ENCODE peak calls at places on chromosome 16, in ten cellular contexts. T is spleen, I is heart left ventricle, B is body of pancreas, J is AG09309, M is OCI-LY7, F is kidney epithelial cell, P is Peyer's patch, C is HFF-Myc, Y is dorsolateral prefrontal cortex. G is an unnamed sample.

GRCh38 chr16:49639739-49640388 is 216.0 kb downstream of the ZNF423 start:
- DNase-seq in T (peak; percentile 54), I (peak; percentile 63), B (no peak), J (no peak), M (no peak), F (no peak), P (no peak), C (no peak), Y (no peak), G (no peak)

GRCh38 chr16:72875291-72876036 is 172.5 kb downstream of the ZFHX3 start:
- DNase-seq in T (no peak), I (no peak), B (no peak), J (no peak), M (no peak), F (no peak), P (no peak), C (no peak), Y (no peak), G (no peak)

GRCh38 chr16:3022208-3022696 is 1.5 kb downstream of the HCFC1R1 start:
- DNase-seq in T (peak; percentile 87), I (peak; percentile 89), B (peak; percentile 92), J (peak; percentile 86), M (no peak), F (peak; percentile 81), P (peak; percentile 58), C (peak; percentile 88), Y (peak; percentile 84), G (peak; percentile 90)

GRCh38 chr16:30829130-30830071 is 42.4 kb upstream of the ZNF629 start:
- DNase-seq in T (no peak), I (no peak), B (no peak), J (no peak), M (no peak), F (no peak), P (no peak), C (no peak), Y (no peak), G (no peak)

GRCh38 chr16:11232852-11233726 is 22.9 kb downstream of the SOCS1 start:
- DNase-seq in T (peak; percentile 93), I (peak; percentile 37), B (no peak), J (no peak), M (peak; percentile 51), F (no peak), P (peak; percentile 91), C (no peak), Y (no peak), G (no peak)

GRCh38 chr16:31093132-31093703 is 1.4 kb downstream of the VKORC1 start:
- DNase-seq in T (peak; percentile 70), I (no peak), B (no peak), J (no peak), M (peak; percentile 59), F (no peak), P (no peak), C (no peak), Y (no peak), G (no peak)

GRCh38 chr16:154223-155030 is 2.0 kb downstream of the HBZ start:
- DNase-seq in T (no peak), I (peak; percentile 32), B (no peak), J (no peak), M (peak; percentile 44), F (no peak), P (no peak), C (no peak), Y (no peak), G (no peak)

GRCh38 chr16:48535831-48536599 is 74.0 kb downstream of the N4BP1 start:
- DNase-seq in T (peak; percentile 79), I (peak; percentile 72), B (no peak), J (no peak), M (no peak), F (no peak), P (no peak), C (no peak), Y (no peak), G (peak; percentile 89)

DNA sequence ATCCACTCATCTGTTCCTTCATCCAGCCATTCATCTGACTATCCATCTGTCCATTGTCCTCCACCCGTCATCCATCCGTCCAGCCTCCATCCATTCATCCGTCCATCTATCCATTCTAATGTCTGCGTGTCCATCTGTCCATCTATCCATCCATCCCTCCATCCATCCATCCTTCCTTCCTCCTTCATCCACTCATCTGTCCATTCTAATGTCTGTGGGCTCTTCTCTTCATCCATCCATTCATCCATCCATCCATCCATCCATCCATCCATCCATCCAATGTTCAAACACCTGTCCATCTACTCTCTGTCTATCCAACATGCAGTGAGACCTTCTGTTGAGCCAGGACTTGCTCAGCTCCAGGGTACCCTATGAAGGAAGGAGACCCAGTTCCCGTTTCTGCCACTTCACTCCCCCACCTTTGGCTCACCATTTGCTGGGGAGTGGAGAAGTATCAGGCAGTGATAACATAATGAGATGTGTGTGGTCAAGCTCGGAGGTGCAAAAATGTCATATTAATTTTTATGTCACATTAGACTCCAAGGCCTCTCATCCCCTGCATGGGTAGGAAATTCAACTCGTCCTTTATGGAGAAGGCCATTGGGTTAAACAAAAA is 36.5 kb upstream of the ADGRG1 start:
- DNase-seq in T (no peak), I (no peak), B (no peak), J (no peak), M (no peak), F (no peak), P (no peak), C (no peak), Y (no peak), G (no peak)
- H3K4me3 ChIP-seq in T (no peak overlapping the region), I (no peak overlapping the region), B (no peak overlapping the region), J (no peak overlapping the region), M (no peak overlapping the region), F (no peak overlapping the region), P (no peak overlapping the region), C (no peak overlapping the region), Y (no peak overlapping the region), G (no peak overlapping the region)

GRCh38 chr16:67283826-67284555 is 4.7 kb downstream of the PLEKHG4 start:
- DNase-seq in T (peak; percentile 33), I (no peak), B (no peak), J (no peak), M (no peak), F (no peak), P (no peak), C (no peak), Y (peak; percentile 23), G (no peak)

GRCh38 chr16:67286441-67287235 is 7.3 kb downstream of the PLEKHG4 start:
- DNase-seq in T (no peak), I (no peak), B (no peak), J (no peak), M (no peak), F (no peak), P (no peak), C (no peak), Y (no peak), G (no peak)

GRCh38 chr16:67283039-67283825 is 3.9 kb downstream of the PLEKHG4 start:
- DNase-seq in T (peak; percentile 10), I (no peak), B (no peak), J (no peak), M (no peak), F (no peak), P (no peak), C (no peak), Y (no peak), G (no peak)

GRCh38 chr16:67282447-67282805 is 3.1 kb downstream of the PLEKHG4 start:
- DNase-seq in T (no peak), I (no peak), B (no peak), J (no peak), M (no peak), F (no peak), P (no peak), C (no peak), Y (no peak), G (no peak)

DNA sequence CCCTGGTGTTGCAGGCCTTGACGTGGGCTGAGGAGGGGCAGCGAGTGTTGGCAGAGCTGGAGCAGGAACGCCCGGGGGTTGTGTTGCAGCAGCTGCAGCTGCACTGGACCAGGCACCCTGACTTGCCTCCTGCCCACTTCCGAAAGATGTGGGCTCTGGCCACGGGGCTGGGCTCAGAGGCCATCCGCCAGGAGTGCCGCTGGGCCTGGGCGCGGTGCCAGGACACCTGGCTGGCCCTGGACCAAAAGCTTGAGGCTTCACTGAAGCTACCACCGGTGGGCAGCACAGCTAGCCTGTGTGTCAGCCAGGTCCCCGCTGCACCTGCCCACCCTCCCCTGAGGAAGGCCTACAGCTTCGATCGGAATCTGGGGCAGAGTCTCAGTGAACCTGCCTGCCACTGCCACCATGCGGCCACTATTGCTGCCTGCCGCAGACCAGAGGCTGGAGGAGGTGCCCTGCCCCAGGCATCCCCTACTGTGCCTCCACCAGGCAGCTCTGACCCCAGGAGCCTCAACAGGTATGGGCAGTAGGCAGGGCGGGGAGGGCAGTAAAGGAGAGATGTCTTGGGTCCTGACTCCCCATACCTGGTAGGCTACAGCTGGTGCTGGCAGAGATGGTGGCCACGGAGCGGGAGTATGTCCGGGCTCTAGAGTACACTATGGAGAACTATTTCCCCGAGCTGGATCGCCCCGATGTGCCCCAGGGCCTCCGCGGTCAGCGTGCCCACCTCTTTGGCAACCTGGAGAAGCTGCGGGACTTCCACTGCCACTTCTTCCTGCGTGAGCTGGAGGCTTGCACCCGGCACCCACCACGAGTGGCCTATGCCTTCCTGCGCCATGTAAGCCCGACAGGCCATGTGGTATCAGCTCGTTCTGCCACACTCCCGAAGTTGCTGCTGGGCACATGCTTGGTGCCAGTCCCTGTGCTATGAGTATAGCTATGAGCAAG is 5.6 kb downstream of the PLEKHG4 start:
- DNase-seq in T (no peak), I (peak; percentile 34), B (peak; percentile 65), J (no peak), M (no peak), F (no peak), P (no peak), C (no peak), Y (no peak), G (no peak)
- TF ChIP-seq CTCF in T (no peak), I (peak; percentile 37), B (peak; percentile 64), J (peak; percentile 42), M (no peak), F (peak; percentile 66), P (no peak), C (peak; percentile 44), Y (peak; percentile 32), G (peak; percentile 68)

GRCh38 chr16:81775570-81775969 is 3.5 kb upstream of the PLCG2 start:
- DNase-seq in T (no peak), I (no peak), B (no peak), J (no peak), M (no peak), F (no peak), P (no peak), C (no peak), Y (no peak), G (no peak)

GRCh38 chr16:81778861-81779539 is at the start of gene PLCG2:
- DNase-seq in T (peak; percentile 98), I (peak; percentile 83), B (peak; percentile 67), J (no peak), M (peak; percentile 85), F (no peak), P (peak; percentile 84), C (no peak), Y (peak; percentile 46), G (no peak)

GRCh38 chr16:81780350-81780749 is 1.3 kb downstream of the PLCG2 start:
- DNase-seq in T (no peak), I (no peak), B (no peak), J (no peak), M (peak; percentile 53), F (no peak), P (peak; percentile 64), C (no peak), Y (no peak), G (no peak)

GRCh38 chr16:81779540-81780320 is 639 bp downstream of the PLCG2 start:
- DNase-seq in T (peak; percentile 91), I (peak; percentile 39), B (peak; percentile 36), J (no peak), M (no peak), F (no peak), P (peak; percentile 66), C (no peak), Y (no peak), G (no peak)

GRCh38 chr16:81778231-81778630 is 860 bp upstream of the PLCG2 start:
- DNase-seq in T (peak; percentile 52), I (no peak), B (no peak), J (no peak), M (peak; percentile 60), F (no peak), P (no peak), C (no peak), Y (no peak), G (no peak)
- H3K4me3 ChIP-seq in T (no peak overlapping the region), I (no peak overlapping the region), B (no peak overlapping the region), J (no peak overlapping the region), M (peak overlapping the region; percentile 85), F (no peak overlapping the region), P (no peak overlapping the region), C (no peak overlapping the region), Y (no peak overlapping the region), G (no peak overlapping the region)

GRCh38 chr16:53220585-53220984 is 165.8 kb downstream of the CHD9 start:
- DNase-seq in T (no peak), I (no peak), B (no peak), J (peak; percentile 27), M (peak; percentile 18), F (no peak), P (no peak), C (no peak), Y (no peak), G (no peak)
- TF ChIP-seq CTCF in T (no peak), I (no peak), B (no peak), J (peak; percentile 45), M (peak; percentile 42), F (peak; percentile 18), P (no peak), C (peak; percentile 28), Y (peak; percentile 37), G (no peak)